ENCODE peak calls at places on chromosomes 3 and 15, in seven cellular contexts. Q is cardiac muscle cell; I is ovary; D is CD8-positive, alpha-beta memory T cell; F is uterus; J is pancreas; C is colonic mucosa. E is an unnamed sample. For H3K27me3, the result is how much of the 10 kb centered on the place peaks cover.

GRCh38 chr3:16174389-16174788 is at the start of gene GALNT15:
- DNase-seq in Q (peak), D (no peak), I (peak), J (peak), F (peak), C (peak), E (peak)

GRCh38 chr3:39990532-39990931 is 181.1 kb downstream of the MYRIP start:
- DNase-seq in D (no peak), I (no peak), Q (peak), F (no peak), J (no peak), C (peak), E (no peak)

GRCh38 chr3:197124713-197125112 is 95.1 kb upstream of the MELTF start:
- DNase-seq in C (no peak), F (no peak), D (no peak), Q (peak), J (no peak), I (no peak), E (no peak)

GRCh38 chr3:106337116-106337515 is 468.3 kb upstream of the CBLB start:
- DNase-seq in J (no peak), C (no peak), Q (no peak), D (no peak), I (no peak), F (no peak), E (no peak)

GRCh38 chr3:115792206-115792955 is 169.1 kb downstream of the GAP43 start:
- DNase-seq in D (no peak), Q (no peak), I (no peak), J (no peak), F (no peak), C (no peak), E (no peak)

GRCh38 chr3:29976871-29977270 is 629.5 kb upstream of the TGFBR2 start:
- DNase-seq in J (no peak), I (no peak), C (no peak), Q (no peak), D (no peak), F (no peak), E (no peak)

GRCh38 chr3:15610083-15610482 is 8.5 kb downstream of the BTD start:
- DNase-seq in I (peak), D (no peak), C (no peak), Q (peak), F (no peak), J (no peak), E (no peak)

GRCh38 chr15:36844453-36845094 is 255.8 kb downstream of the MEIS2 start:
- DNase-seq in F (no peak), D (no peak), I (no peak), Q (peak), C (no peak), J (no peak), E (no peak)

DNA sequence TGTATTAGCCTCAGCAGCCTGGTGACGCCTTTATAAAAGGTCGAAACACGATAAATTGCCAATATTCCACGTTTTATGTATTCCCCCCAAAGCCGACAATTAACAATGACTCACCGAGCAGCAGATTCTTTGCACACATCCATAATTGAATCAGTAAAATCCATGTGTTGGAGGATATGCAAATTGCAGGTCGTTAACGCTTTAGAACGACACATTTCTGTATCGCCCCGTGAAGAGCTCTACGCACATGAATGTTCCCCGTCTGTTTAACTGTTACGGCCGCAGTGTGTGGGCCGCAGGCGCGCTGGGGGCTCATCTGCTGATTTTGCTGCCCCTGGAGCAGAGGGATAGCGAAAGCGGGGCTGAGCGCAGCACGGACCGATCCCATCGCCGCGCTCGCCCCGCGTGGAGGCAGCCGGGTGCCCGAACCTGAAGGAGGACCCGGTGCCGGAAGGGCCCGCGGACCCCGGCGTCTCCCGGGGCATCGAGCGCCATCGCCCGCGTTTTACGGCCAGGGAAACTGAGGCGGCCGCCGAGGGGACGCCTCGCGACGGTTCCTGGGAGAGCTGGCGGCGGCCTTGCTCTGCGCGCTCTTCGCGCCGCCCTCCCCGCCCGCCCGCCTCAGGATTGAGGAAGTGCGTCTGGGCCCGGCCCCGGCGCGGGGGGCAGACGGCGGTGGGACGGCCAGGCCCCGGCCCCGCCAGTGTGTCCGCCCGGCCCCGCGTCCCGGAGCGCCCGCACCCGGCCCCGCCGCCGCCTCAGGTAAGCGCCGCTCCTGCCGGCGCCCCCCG is at the start of gene LRRK1:
- DNase-seq in F (peak), I (peak), D (no peak), Q (peak), J (peak), C (peak), E (peak)
- H3K27me3 ChIP-seq in F (under half), I (under half), D (under half), Q (half or more), J (under half), C (under half), E (under half)

GRCh38 chr3:156817931-156818765 is 8.0 kb upstream of the LEKR1 start:
- DNase-seq in I (no peak), F (no peak), D (no peak), Q (no peak), C (no peak), J (no peak), E (no peak)

GRCh38 chr3:156818890-156819289 is 7.3 kb upstream of the LEKR1 start:
- DNase-seq in C (no peak), F (no peak), Q (peak), D (no peak), J (no peak), I (no peak), E (no peak)

GRCh38 chr3:156816091-156816793 is 9.9 kb upstream of the LEKR1 start:
- DNase-seq in C (peak), I (peak), J (peak), D (no peak), F (peak), Q (peak), E (peak)

GRCh38 chr3:156814295-156814694 is 11.9 kb upstream of the LEKR1 start:
- DNase-seq in F (no peak), Q (no peak), D (no peak), I (no peak), J (no peak), C (no peak), E (no peak)

DNA sequence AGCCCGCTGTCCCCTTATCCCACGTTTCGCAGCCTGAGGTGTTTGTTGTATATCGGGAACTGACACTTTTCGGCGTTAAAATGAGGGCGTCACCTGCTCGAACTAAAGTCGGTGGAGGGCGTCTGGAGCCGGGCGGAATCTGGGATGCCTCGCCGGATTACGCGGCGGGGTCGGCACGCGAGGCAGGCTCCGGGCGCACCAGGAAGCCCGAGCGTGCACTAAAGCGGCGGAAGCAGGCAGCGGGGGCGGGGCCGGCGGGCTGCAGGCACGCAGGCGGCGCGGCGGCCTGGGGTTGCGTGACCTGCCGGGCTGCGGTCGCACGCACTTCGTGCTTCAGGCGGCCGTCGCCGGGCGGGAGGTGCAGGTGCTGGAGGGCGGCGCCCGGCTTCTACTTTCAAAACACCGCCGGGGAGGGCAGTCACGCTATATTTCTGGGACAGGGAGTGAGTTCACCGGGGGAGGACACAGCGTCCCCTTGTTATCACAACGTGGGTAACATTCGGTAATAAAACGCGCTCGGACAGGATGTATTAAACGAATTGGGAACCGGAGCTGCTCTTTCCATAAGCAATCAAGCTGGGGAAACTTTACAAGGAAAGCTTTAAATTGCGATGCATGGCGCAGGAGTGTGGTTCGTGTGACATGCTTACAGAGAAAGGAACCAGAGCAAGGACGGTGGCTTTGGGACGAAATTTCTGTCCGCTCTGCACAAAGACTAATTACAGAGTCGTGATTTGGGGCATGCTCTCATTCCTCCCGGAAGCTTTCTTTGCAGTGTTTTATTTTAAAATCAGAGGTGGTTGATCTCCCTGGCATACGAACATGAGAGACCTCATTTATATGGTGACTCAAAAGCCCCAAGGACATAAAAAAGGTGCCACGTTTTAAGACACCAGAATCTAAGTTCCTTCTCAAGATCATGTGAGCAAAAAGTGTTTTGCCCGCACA is 9.1 kb upstream of the LEKR1 start:
- DNase-seq in Q (peak), J (peak), D (peak), F (peak), I (peak), C (peak), E (peak)
- H3K27me3 ChIP-seq in Q (under half), J (under half), D (under half), F (under half), I (under half), C (under half), E (under half)

GRCh38 chr15:76337047-76337738 is 620 bp downstream of the ISL2 start:
- DNase-seq in J (no peak), D (no peak), C (no peak), F (no peak), I (no peak), Q (no peak), E (no peak)

GRCh38 chr15:76336254-76337046 is at the start of gene ISL2:
- DNase-seq in I (no peak), F (no peak), C (peak), Q (peak), D (peak), J (no peak), E (peak)

GRCh38 chr15:76334438-76335004 is 2.1 kb upstream of the ISL2 start:
- DNase-seq in F (no peak), J (no peak), Q (no peak), C (no peak), D (no peak), I (no peak), E (peak)

GRCh38 chr15:76335129-76335850 is 1.3 kb upstream of the ISL2 start:
- DNase-seq in I (no peak), F (no peak), C (no peak), J (no peak), D (no peak), Q (no peak), E (no peak)

GRCh38 chr15:76335851-76336253 is 721 bp upstream of the ISL2 start:
- DNase-seq in D (no peak), F (no peak), C (no peak), J (no peak), I (no peak), Q (no peak), E (no peak)
- H3K27me3 ChIP-seq in D (half or more), F (half or more), C (half or more), J (under half), I (under half), Q (half or more), E (under half)

GRCh38 chr15:38564557-38565286 is at the start of gene RASGRP1:
- DNase-seq in D (peak), Q (peak), J (peak), F (peak), C (peak), I (peak), E (peak)

GRCh38 chr15:38559908-38560307 is 4.7 kb downstream of the RASGRP1 start:
- DNase-seq in C (no peak), Q (no peak), I (no peak), J (no peak), F (no peak), D (no peak), E (no peak)

GRCh38 chr15:38563723-38564519 is 693 bp downstream of the RASGRP1 start:
- DNase-seq in D (peak), F (peak), J (peak), C (peak), I (peak), Q (peak), E (peak)

GRCh38 chr15:38560456-38560926 is 4.1 kb downstream of the RASGRP1 start:
- DNase-seq in F (no peak), C (no peak), I (no peak), D (no peak), Q (no peak), J (no peak), E (no peak)

DNA sequence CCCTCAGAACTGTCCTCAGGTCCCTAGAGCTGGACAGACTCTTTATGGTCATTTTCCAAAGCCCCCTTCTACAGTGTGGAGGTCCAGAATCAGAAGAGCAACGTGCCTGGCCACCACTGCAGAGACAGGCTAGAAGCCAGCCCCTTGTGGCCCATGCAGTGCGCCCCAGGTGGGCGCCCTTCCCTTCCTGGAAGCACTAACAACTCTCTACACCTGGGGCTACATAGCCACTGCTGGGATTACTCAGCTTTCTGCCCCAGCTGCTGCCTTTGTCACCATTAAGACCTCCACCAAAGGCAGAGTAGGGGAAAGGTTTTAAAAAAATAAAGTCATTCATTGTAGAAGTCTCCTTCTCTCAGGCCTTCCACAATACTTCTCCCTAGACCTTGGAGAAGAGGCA is 2.3 kb downstream of the RASGRP1 start:
- DNase-seq in D (no peak), J (no peak), C (no peak), F (no peak), I (no peak), Q (no peak), E (no peak)
- H3K27me3 ChIP-seq in D (under half), J (under half), C (under half), F (under half), I (under half), Q (under half), E (under half)

GRCh38 chr3:38253704-38254103 is 11.9 kb upstream of the SLC22A13 start:
- DNase-seq in Q (no peak), F (no peak), I (no peak), D (no peak), C (no peak), J (no peak), E (no peak)

GRCh38 chr3:38257583-38257982 is 8.0 kb upstream of the SLC22A13 start:
- DNase-seq in Q (peak), C (no peak), J (no peak), D (no peak), I (no peak), F (no peak), E (no peak)

GRCh38 chr3:38251197-38251596 is 14.4 kb upstream of the SLC22A13 start:
- DNase-seq in D (no peak), J (no peak), Q (no peak), C (no peak), I (no peak), F (no peak), E (no peak)

GRCh38 chr3:38254872-38255271 is 10.7 kb upstream of the SLC22A13 start:
- DNase-seq in D (no peak), C (no peak), I (no peak), Q (no peak), F (no peak), J (no peak), E (no peak)

DNA sequence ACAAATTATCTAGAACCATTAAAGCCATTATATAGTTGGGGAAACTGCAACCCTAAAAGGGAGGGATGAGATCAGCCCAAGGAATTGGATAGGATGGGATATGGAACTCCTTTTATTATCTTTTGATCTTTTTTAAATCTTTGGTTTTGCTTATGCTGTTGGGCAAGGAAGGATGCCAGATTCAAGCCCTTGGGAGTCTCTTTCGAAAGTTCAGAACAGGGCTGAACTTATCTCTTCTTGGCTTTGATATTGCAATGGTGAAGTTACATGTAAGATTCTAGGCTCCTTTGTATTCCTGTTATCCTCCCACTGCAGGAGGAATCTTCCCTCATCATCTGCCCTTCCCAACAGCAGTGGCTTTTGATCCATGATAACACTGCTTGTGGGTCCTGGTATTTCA is 10.0 kb upstream of the SLC22A13 start:
- DNase-seq in Q (no peak), D (no peak), I (no peak), F (no peak), J (no peak), C (no peak), E (no peak)
- H3K27me3 ChIP-seq in Q (under half), D (under half), I (under half), F (under half), J (under half), C (under half), E (under half)

DNA sequence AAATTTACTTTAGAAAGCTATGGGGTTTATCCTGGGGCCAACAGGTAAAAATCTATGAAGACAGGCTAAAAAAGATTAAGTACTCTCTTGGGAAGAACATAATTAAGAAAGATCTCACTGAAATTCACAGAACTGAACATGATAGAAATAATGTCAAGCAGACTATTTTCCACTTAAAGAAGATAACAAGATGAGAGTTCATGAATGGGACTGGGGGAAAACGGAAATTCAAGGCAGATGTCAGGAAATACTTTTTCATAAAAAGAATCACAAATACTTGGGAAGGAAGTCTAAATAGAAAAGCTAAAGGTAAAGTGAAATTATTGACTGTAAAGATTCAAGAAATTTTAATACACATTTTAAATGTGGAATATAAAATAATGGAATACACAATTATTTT is 737.6 kb downstream of the EPHA3 start:
- DNase-seq in Q (no peak), I (no peak), J (no peak), D (no peak), F (no peak), C (no peak), E (no peak)
- H3K27me3 ChIP-seq in Q (under half), I (under half), J (under half), D (under half), F (under half), C (under half), E (under half)

DNA sequence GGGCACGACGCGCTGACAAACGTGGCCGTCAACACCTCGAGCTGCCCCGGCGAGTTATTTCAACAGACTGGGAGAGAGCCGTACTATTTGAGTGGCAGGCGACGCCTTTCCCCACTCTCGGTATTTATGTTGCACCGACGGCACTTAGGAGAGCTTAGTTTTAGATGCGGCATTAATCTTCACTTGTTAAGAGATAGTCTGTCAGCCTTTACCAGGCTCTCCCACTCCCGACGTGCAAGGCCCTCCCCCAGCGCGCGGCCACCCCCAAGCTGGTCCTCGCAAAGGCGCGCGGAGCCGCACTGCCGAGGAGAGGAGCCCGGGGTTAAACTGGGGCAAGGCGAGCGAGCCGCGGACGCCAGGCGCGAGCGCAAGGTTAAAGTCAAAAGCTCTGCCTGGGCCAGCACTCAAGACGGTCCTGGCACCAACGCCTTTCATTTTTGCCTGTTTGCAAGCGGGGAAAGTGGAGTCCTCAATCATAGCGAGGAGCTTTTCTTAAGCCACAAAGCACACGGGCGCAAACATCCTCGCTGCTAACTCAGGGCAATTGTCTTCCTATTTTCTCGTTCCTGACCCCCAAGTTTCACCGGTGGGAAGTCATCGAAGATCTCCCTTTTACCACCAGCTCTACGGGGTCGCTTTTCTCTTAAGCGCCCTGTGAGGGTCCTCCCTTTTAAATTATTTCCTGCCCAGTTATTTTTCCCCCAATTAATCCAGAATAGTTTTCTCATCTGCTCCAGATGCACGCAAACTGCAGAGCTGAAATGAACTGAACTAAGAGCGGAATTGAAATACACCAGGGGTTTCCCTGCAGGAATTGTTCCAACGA is 86.6 kb downstream of the NR2F2 start:
- DNase-seq in J (peak), C (no peak), D (no peak), I (no peak), Q (peak), F (peak), E (no peak)
- H3K27me3 ChIP-seq in J (under half), C (half or more), D (under half), I (under half), Q (half or more), F (under half), E (under half)

GRCh38 chr15:45120081-45120972 is 6.2 kb downstream of the DUOXA2 start:
- DNase-seq in I (no peak), J (no peak), D (no peak), C (no peak), F (no peak), Q (no peak), E (peak)
- H3K27me3 ChIP-seq in I (under half), J (under half), D (under half), C (under half), F (under half), Q (half or more), E (under half)

E was measured in aorta.